ENCODE peak calls at places on chromosomes 13 and 19, in eight cellular contexts. H, J, V, O, N, Q, L and Z are unnamed samples.
A peak's percentile ranks its signal among the peaks of the same experiment; 100 is the strongest.

GRCh38 chr19:38917516-38917915 is 5.5 kb upstream of the CCER2 start:
- DNase-seq in V (no peak), H (no peak), L (no peak), O (no peak), Q (no peak), J (no peak), N (no peak), Z (no peak)

GRCh38 chr13:50357586-50358118 is 342.4 kb downstream of the KCNRG start:
- DNase-seq in H (peak; percentile 50), Q (peak; percentile 27), N (no peak), V (no peak), L (peak; percentile 87), J (peak; percentile 32), O (no peak), Z (peak; percentile 48)

GRCh38 chr19:4647676-4648644 is 8.6 kb downstream of the TNFAIP8L1 start:
- DNase-seq in V (no peak), Q (peak; percentile 90), H (no peak), J (no peak), O (no peak), N (no peak), L (no peak), Z (no peak)

GRCh38 chr13:77919351-77920294 is 992 bp upstream of the EDNRB start:
- DNase-seq in J (peak; percentile 53), N (no peak), L (peak; percentile 10), Q (peak; percentile 51), V (no peak), O (no peak), H (no peak), Z (peak; percentile 39)

GRCh38 chr19:3346677-3347353 is 19.6 kb upstream of the NFIC start:
- DNase-seq in H (peak; percentile 64), L (no peak), O (no peak), V (no peak), Q (no peak), J (peak; percentile 88), N (no peak), Z (peak; percentile 49)

GRCh38 chr13:83077499-83077898 is 804.8 kb downstream of the SLITRK1 start:
- DNase-seq in L (no peak), N (no peak), H (no peak), Q (no peak), V (no peak), O (no peak), J (no peak), Z (no peak)

GRCh38 chr13:38045278-38046048 is 175.9 kb upstream of the TRPC4 start:
- DNase-seq in V (no peak), N (no peak), Q (peak; percentile 40), O (no peak), L (peak; percentile 59), J (no peak), H (peak; percentile 30), Z (no peak)

GRCh38 chr13:98327326-98328314 is 150.6 kb upstream of the RNF113B start:
- DNase-seq in J (no peak), V (no peak), Q (no peak), O (no peak), H (peak; percentile 38), L (peak; percentile 82), N (no peak), Z (no peak)

GRCh38 chr13:77543711-77544110 is 8.2 kb downstream of the SCEL start:
- DNase-seq in N (no peak), L (no peak), H (no peak), Q (no peak), O (no peak), J (no peak), V (no peak), Z (no peak)

GRCh38 chr19:13530720-13531119 is 24.4 kb upstream of the CACNA1A start:
- DNase-seq in N (no peak), L (no peak), H (no peak), Q (no peak), J (no peak), V (no peak), O (no peak), Z (no peak)

GRCh38 chr19:15289673-15290072 is 42.7 kb downstream of the BRD4 start:
- DNase-seq in H (no peak), V (no peak), O (no peak), Q (no peak), N (no peak), J (no peak), L (no peak), Z (no peak)

GRCh38 chr13:106381083-106381482 is 154.4 kb downstream of the EFNB2 start:
- DNase-seq in L (peak; percentile 67), V (no peak), J (no peak), N (no peak), H (no peak), Q (peak; percentile 63), O (no peak), Z (no peak)

GRCh38 chr13:47119568-47120080 is 222.8 kb upstream of the HTR2A start:
- DNase-seq in H (peak; percentile 2), Q (no peak), J (no peak), L (no peak), N (no peak), O (no peak), V (no peak), Z (no peak)

GRCh38 chr13:113124211-113125025 is 1.8 kb downstream of the F10 start:
- DNase-seq in H (no peak), Q (no peak), L (no peak), O (no peak), V (no peak), J (no peak), N (no peak), Z (no peak)

GRCh38 chr13:112731667-112732616 is 42.1 kb downstream of the ATP11A start:
- DNase-seq in J (no peak), V (no peak), N (no peak), Q (no peak), L (no peak), H (no peak), O (no peak), Z (no peak)